ENCODE peak calls at places on chromosomes 2 and 18, in seven cellular contexts. E is astrocyte; I is Peyer's patch; M is stomach; T is endothelial cell of umbilical vein; A is CD8-positive, alpha-beta T cell; C is psoas muscle. U is an unnamed sample.

GRCh38 chr2:237691200-237691907 is 64.0 kb downstream of the LRRFIP1 start:
- DNase-seq in E (no peak), I (no peak), M (no peak), T (no peak), A (no peak), C (no peak), U (no peak)

GRCh38 chr18:35753306-35753910 is 171.9 kb downstream of the GALNT1 start:
- DNase-seq in E (no peak), I (no peak), M (no peak), T (no peak), A (no peak), C (no peak), U (peak)

GRCh38 chr2:112807233-112807807 is 23.0 kb upstream of the IL1A start:
- DNase-seq in E (no peak), I (no peak), M (no peak), T (no peak), A (no peak), C (no peak), U (no peak)

GRCh38 chr2:138942466-138942865 is 162.3 kb upstream of the NXPH2 start:
- DNase-seq in E (no peak), I (no peak), M (no peak), T (no peak), A (no peak), C (no peak), U (no peak)

GRCh38 chr18:75530548-75531211 is 103.2 kb upstream of the SMIM21 start:
- DNase-seq in E (no peak), I (no peak), M (no peak), T (no peak), A (no peak), C (no peak), U (no peak)

GRCh38 chr2:121530210-121530562 is 494 bp upstream of the RNU4ATAC start:
- DNase-seq in E (peak), I (no peak), M (peak), T (peak), A (no peak), C (peak), U (no peak)

GRCh38 chr2:70977605-70978205 is 725 bp upstream of the ANKRD53 start:
- DNase-seq in E (peak), I (peak), M (peak), T (peak), A (peak), C (no peak), U (peak)

GRCh38 chr2:181658444-181658843 is 1.5 kb upstream of the CERKL start:
- DNase-seq in E (no peak), I (no peak), M (no peak), T (no peak), A (no peak), C (no peak), U (no peak)

GRCh38 chr2:195563857-195564512 is 93.0 kb upstream of the SLC39A10 start:
- DNase-seq in E (peak), I (no peak), M (no peak), T (no peak), A (no peak), C (no peak), U (peak)

GRCh38 chr2:197028230-197028629 is 101.7 kb upstream of the PGAP1 start:
- DNase-seq in E (peak), I (no peak), M (no peak), T (peak), A (no peak), C (no peak), U (peak)

DNA sequence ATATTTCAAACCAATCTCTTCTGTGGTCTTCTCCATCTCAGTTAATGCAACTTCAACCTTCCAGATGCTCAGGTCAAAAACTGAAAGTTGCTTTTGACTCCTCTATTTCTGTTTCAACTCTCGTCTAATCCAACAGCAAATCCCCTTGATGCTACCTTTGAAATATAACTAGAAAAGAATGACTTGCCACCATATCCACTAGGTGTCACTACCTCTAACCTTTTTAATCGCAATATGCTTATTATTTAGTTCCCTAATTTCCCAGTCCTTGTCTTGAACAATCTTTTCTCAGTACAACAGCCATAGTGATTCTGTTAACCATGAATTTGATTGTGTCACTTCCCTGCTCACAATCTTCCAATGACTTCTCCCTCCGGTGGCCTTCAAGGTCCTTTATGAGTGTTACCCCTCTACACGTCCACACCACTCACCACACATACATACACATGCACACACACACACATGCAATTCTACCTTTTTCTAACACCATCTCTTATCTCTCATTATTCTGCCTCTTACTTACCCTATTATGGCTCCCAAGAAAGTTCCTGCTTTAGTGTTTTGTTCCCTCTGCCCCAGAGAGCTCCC is 245.5 kb upstream of the KCNJ3 start:
- DNase-seq in E (no peak), I (no peak), M (no peak), T (peak), A (no peak), C (no peak), U (peak)
- TF ChIP-seq CTCF in E (peak), I (peak), M (no peak), T (no peak), A (no peak), C (peak), U (peak)

DNA sequence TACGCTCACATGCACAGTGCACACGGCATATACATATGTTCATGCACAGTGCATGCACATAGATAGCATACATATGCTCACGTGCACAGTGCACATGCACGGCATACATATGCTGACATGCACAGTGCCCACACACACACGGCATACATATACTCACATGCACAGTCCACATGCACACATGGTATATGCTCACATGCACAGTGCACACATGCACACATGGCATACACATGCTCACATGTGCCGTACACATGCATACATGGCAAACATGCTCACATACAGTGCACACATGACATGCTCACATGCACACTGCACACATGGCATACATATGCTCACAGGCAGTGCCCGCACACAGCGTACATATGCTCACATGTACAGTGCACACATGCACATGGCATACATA is 97.7 kb upstream of the CTDP1 start:
- DNase-seq in E (no peak), I (peak), M (no peak), T (no peak), A (no peak), C (no peak), U (no peak)
- H3K4me3 ChIP-seq in E (no peak), I (no peak), M (no peak), T (no peak), A (no peak), C (no peak), U (no peak)

DNA sequence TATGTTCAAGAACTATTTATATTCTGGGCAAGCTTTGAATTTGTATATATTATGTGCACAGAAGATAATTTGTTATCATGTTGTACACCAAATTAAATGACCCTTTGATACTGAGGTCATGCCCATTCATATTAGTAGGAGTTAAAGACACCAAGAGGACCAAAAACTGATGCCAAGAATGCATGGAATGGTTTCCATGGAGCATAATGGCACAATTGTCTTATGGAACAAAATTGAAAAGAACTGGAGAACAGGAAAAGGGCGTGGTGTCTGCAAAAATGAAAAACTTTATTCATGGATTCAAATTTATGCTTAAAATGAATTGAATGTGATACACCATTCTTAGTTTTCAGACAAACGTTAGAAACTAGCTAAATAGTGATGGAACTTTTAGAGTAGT is 24.1 kb upstream of the RBMS1 start:
- DNase-seq in E (no peak), I (no peak), M (no peak), T (no peak), A (no peak), C (no peak), U (no peak)
- TF ChIP-seq CTCF in E (no peak), I (no peak), M (no peak), T (no peak), A (no peak), C (no peak), U (no peak)

GRCh38 chr2:167702227-167702626 is 545.2 kb downstream of the STK39 start:
- DNase-seq in E (no peak), I (no peak), M (no peak), T (no peak), A (no peak), C (no peak), U (no peak)

GRCh38 chr2:167697961-167698360 is 549.4 kb downstream of the STK39 start:
- DNase-seq in E (peak), I (no peak), M (no peak), T (no peak), A (no peak), C (no peak), U (no peak)

GRCh38 chr2:167692191-167692590 is 555.2 kb downstream of the STK39 start:
- DNase-seq in E (no peak), I (no peak), M (no peak), T (no peak), A (no peak), C (no peak), U (peak)

DNA sequence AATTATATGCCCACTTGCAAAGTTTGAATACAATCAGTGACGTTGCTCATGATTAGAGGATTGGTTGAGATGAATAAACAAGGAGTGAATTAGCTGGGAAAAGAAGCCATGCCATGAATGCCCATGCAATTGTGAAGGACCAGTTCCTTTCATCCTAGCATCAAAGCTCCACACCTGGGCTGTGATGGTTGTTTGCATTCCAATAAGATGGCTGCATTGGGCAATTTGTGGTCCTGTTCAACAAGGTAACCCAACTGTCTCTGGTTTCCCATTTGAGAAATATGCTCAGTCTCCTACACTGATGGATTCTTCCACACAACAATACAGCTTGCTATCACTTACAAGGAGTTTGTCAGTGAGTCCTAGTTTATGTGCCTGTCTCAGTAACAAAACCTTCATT is 550.2 kb downstream of the STK39 start:
- DNase-seq in E (no peak), I (no peak), M (no peak), T (no peak), A (no peak), C (no peak), U (no peak)
- H3K4me3 ChIP-seq in E (no peak), I (no peak), M (no peak), T (no peak), A (no peak), C (no peak), U (no peak)

DNA sequence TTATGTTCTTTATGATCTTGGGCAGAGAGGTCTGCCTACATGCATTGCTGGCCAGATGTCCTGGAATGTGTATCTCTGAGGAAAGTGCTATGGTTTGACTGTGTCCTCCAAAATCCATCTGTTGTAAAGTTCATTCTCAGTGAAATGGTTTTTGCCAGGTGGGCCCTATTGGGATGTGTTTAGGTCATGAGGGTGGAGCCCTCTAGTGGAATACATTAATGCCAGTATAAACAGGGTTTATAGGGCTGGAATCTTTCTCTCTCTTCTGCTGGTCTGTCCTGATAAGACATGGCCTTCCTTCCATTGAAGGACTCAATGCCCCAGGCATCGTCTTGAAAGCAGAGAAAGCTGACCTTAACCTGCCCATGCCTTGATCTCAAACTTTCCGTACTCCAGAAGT is 258.5 kb downstream of the RPIA start:
- DNase-seq in E (no peak), I (no peak), M (no peak), T (peak), A (no peak), C (no peak), U (peak)
- TF ChIP-seq CTCF in E (no peak), I (no peak), M (no peak), T (peak), A (no peak), C (no peak), U (peak)

GRCh38 chr2:96412307-96413066 is 76.9 kb downstream of the NCAPH start:
- DNase-seq in E (no peak), I (no peak), M (no peak), T (no peak), A (no peak), C (no peak), U (no peak)

GRCh38 chr2:96409543-96410184 is 74.1 kb downstream of the NCAPH start:
- DNase-seq in E (peak), I (no peak), M (no peak), T (no peak), A (no peak), C (no peak), U (no peak)

GRCh38 chr2:96415684-96416083 is 80.1 kb downstream of the NCAPH start:
- DNase-seq in E (no peak), I (no peak), M (no peak), T (no peak), A (no peak), C (no peak), U (no peak)

GRCh38 chr2:96414161-96414713 is 78.7 kb downstream of the NCAPH start:
- DNase-seq in E (no peak), I (no peak), M (no peak), T (no peak), A (no peak), C (no peak), U (no peak)

DNA sequence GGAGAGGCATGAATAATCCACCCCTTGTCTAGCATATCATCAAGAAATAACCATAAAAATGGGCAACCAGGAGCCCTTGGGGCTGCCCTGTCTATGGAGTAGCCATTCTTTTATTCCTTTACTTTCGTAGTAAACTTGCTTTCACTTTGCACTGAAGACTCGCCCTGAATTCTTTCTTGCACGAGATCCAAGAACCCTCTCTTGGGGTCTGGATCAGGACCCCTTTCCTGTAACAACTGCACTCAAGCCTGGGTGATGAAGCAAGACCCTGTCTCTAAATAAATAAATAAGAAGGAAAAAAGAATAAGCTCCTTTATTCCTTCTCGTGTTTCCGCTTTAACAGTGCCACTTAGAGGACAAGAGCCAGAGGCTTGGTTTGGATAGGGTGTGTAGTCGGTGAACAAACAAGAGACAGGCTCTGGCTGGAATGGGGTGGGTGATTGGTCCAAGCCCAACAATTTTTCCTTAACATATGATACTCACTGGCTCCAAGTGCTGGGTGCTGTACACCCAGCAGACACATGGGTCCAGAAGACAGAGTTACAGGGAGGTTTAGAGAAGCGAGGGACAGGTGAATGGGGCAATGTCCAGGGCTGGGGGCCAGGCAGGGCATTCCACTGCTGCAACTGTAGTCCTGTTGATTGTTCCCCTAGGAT is 77.6 kb downstream of the NCAPH start:
- DNase-seq in E (peak), I (no peak), M (peak), T (no peak), A (no peak), C (peak), U (peak)
- H3K4me3 ChIP-seq in E (peak), I (no peak), M (peak), T (no peak), A (no peak), C (peak), U (peak)

DNA sequence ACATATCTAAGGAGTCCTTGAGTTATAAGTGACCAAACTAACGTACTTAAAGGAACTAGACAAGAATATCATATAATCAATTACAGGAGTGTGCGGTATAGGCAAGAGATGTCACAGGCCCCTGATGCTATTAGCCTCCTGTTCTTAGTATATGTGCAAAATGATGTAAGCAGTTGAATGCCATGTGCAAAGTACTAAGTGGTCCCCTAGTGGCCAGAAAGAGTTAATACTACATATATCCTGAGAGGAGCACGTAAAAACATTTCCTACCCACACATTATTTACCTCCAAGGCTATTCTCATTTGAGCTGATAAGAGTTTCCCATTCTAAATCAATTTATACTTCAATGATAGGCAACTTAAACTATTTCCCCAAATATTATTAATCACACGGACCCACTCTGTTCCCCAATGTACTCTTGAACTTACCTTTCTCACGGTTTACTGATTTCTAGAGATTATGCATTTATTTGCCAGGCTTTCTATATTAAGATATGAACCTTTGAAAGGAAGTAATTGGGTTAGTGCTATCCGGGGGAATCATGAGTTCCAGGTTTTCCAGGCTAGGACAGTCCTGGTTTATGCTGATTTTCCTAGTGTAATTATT is 158.0 kb upstream of the KLHL14 start:
- DNase-seq in E (peak), I (no peak), M (no peak), T (peak), A (no peak), C (no peak), U (peak)
- TF ChIP-seq CTCF in E (peak), I (peak), M (no peak), T (peak), A (no peak), C (peak), U (peak)

GRCh38 chr2:174124171-174124570 is 124.2 kb downstream of the OLA1 start:
- DNase-seq in E (no peak), I (no peak), M (no peak), T (no peak), A (no peak), C (no peak), U (no peak)
- H3K4me3 ChIP-seq in E (no peak), I (no peak), M (no peak), T (no peak), A (no peak), C (no peak), U (no peak)

DNA sequence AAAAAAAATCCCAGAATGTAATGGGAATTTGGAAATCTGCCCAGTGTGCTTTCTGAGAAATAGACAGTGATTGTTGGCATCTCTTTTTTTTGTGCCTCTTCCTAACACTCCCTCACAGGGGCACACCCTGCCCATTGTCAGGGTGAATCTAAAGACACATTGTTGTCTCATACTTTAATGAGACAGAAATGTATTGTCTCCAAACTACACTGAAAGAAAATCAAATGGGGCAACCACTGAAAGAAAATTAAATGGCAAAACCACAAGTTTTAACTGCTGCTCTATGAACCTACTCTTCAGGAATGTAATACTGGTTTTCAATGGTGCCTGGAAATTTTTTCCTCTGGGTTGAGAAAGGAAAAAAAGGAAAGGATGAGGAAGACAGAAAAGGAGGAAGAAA is 43.2 kb upstream of the GLS start:
- DNase-seq in E (peak), I (no peak), M (no peak), T (no peak), A (no peak), C (no peak), U (peak)
- TF ChIP-seq CTCF in E (no peak), I (no peak), M (no peak), T (no peak), A (no peak), C (no peak), U (no peak)

DNA sequence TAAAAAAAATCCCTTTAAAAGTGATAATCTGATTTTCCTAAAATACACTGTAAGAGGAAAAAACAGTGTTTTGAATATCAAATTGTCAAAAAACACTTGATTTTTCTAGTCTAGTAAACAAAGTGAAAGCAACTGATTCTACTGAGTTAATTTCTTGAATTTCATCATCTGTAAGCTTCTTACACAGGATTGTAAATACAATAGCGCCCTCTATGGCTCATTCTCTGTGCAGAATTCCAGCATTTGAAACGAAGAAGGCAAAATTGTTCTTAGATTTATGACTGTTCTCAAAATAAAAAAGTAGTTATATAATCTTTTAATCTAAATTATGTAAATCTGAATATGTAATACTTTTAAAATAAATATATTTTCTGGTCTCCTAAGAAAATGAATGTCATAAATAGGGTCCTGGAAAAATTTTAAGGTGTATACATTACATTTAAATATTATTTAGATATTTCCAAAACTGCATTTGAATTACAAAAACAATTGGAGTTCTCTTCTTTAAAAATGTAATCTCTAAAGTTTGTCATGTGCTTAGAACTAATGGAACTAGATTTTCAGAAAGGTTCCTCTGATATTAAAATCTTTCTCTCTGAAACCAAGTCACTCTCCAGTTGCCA is 176.9 kb upstream of the MC4R start:
- DNase-seq in E (peak), I (no peak), M (no peak), T (peak), A (no peak), C (no peak), U (peak)
- H3K4me3 ChIP-seq in E (no peak), I (no peak), M (no peak), T (no peak), A (no peak), C (no peak), U (no peak)